ENCODE peak calls at places on chromosomes 4 and X, in five cellular contexts. A is SK-N-SH, B is H1, S is GM12878, H is HCT116. U is an unnamed sample.

GRCh38 chr4:123851521-123851920 is 454.9 kb downstream of the SPRY1 start:
- DNase-seq in A (no peak), B (no peak), S (no peak), H (no peak), U (no peak)

GRCh38 chrX:53678667-53679066 is 7.9 kb downstream of the HUWE1 start:
- DNase-seq in A (no peak), B (no peak), S (no peak), H (no peak), U (no peak)

GRCh38 chr4:3724319-3725231 is 41.6 kb upstream of the ADRA2C start:
- DNase-seq in A (no peak), B (peak), S (no peak), H (no peak), U (no peak)

GRCh38 chrX:111447298-111447697 is 35.3 kb upstream of the DCX start:
- DNase-seq in A (peak), B (peak), S (no peak), H (peak), U (no peak)

GRCh38 chr4:119471259-119471658 is 149.3 kb upstream of the FABP2 start:
- DNase-seq in A (no peak), B (no peak), S (no peak), H (no peak), U (no peak)

GRCh38 chr4:171644430-171645057 is 168.7 kb upstream of the GALNTL6 start:
- DNase-seq in A (no peak), B (no peak), S (peak), H (no peak), U (no peak)

GRCh38 chrX:123184199-123184857 is at the start of gene GRIA3:
- DNase-seq in A (peak), B (peak), S (no peak), H (no peak), U (no peak)

GRCh38 chrX:115362334-115363095 is 73.0 kb downstream of the LUZP4 start:
- DNase-seq in A (no peak), B (no peak), S (no peak), H (no peak), U (no peak)

GRCh38 chrX:103099706-103100105 is 6.8 kb upstream of the NXF3 start:
- DNase-seq in A (no peak), B (no peak), S (no peak), H (no peak), U (no peak)

GRCh38 chr4:90958256-90958895 is 831.2 kb downstream of the CCSER1 start:
- DNase-seq in A (no peak), B (no peak), S (no peak), H (peak), U (no peak)

GRCh38 chr4:182062936-182063335 is 180.3 kb upstream of the TENM3 start:
- DNase-seq in A (no peak), B (no peak), S (no peak), H (no peak), U (no peak)

GRCh38 chrX:48761674-48762471 is at the start of gene GLOD5:
- DNase-seq in A (peak), B (peak), S (no peak), H (peak), U (peak)

GRCh38 chr4:26787461-26788340 is 72.9 kb upstream of the STIM2 start:
- DNase-seq in A (no peak), B (peak), S (no peak), H (peak), U (no peak)

GRCh38 chr4:168496834-168497233 is at the start of gene PALLD:
- DNase-seq in A (no peak), B (no peak), S (no peak), H (no peak), U (no peak)

GRCh38 chr4:168534535-168534934 is 37.7 kb downstream of the PALLD start:
- DNase-seq in A (no peak), B (no peak), S (no peak), H (no peak), U (no peak)

GRCh38 chr4:47913858-47914218 is 545 bp downstream of the NFXL1 start:
- DNase-seq in A (no peak), B (peak), S (no peak), H (no peak), U (peak)

GRCh38 chrX:124333862-124334261 is 1.4 kb downstream of the TEX13D start:
- DNase-seq in A (no peak), B (no peak), S (no peak), H (no peak), U (no peak)

GRCh38 chr4:15012017-15012788 is 9.9 kb downstream of the CPEB2 start:
- DNase-seq in A (no peak), B (no peak), S (no peak), H (no peak), U (no peak)
- TF ChIP-seq JUND in A (no peak), B (no peak), S (no peak), H (no peak), U (no peak)

GRCh38 chr4:63582997-63583396 is 826.3 kb downstream of the TECRL start:
- DNase-seq in A (peak), B (no peak), S (no peak), H (no peak), U (no peak)
- TF ChIP-seq JUND in A (no peak), B (no peak), S (no peak), H (no peak), U (no peak)

GRCh38 chr4:53651142-53651720 is 59.9 kb upstream of the LNX1 start:
- DNase-seq in A (no peak), B (no peak), S (no peak), H (no peak), U (no peak)
- TF ChIP-seq JUND in A (no peak), B (no peak), S (no peak), H (no peak), U (no peak)

DNA sequence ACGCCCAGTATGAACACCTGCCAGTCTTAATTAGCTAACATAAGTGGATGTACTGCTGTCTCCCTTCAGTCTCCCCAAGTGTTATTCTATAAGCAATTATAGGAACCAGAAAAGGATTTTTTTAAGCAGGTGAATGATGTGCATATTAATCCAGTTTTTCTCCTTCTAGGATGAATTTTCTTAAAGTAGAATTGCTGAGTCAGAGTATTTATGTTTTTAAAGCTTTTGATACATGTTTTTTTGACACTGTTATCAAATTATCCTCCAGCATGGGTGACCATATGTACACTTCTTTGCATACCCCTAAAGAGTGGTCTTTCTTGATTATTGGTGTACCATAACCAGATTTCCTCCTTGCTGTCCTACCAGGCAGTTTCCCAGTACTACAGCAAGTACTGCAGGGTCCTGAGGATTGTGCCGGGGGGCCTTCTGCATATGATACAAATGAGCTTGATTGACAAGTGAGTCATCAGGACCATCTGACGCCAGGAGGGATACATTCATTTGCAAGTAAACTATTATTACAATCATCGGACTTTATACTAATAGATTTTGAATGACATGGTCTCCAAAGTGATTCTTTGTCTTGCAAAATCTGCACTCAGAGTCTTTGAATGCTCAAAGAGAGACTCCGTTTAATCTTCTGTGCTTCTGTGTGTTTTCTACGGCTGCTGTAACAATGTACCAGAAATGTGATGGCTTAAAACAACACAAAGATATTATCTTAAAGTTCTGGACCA is 10.7 kb upstream of the PCYT1B start:
- DNase-seq in A (no peak), B (no peak), S (no peak), H (no peak), U (no peak)
- TF ChIP-seq JUND in A (no peak), B (no peak), S (no peak), H (no peak), U (no peak)